ENCODE peak calls at places on chromosome 5, in four cellular contexts. One of them, this sample, is unnamed.
A peak's percentile ranks its signal among the peaks of the same experiment; 100 is the strongest.

GRCh38 chr5:2896371-2897275 is 145.1 kb upstream of the IRX2 start:
- DNase-seq in CD8-positive, alpha-beta memory T cell: no peak
- DNase-seq in adrenal gland: no peak
- DNase-seq in astrocyte: no peak
- DNase-seq in this sample: no peak

GRCh38 chr5:173969167-173970049 is 19.6 kb upstream of the C5orf47 start:
- DNase-seq in CD8-positive, alpha-beta memory T cell: no peak
- DNase-seq in adrenal gland: no peak
- DNase-seq in astrocyte: peak; percentile 58
- DNase-seq in this sample: no peak

GRCh38 chr5:79793722-79794121 is 104.1 kb downstream of the CMYA5 start:
- DNase-seq in CD8-positive, alpha-beta memory T cell: no peak
- DNase-seq in adrenal gland: no peak
- DNase-seq in astrocyte: no peak
- DNase-seq in this sample: no peak

GRCh38 chr5:151079838-151080619 is 805 bp downstream of the TNIP1 start:
- DNase-seq in CD8-positive, alpha-beta memory T cell: no peak
- DNase-seq in adrenal gland: no peak
- DNase-seq in astrocyte: peak; percentile 73
- DNase-seq in this sample: no peak

GRCh38 chr5:72353046-72353445 is 32.9 kb downstream of the PTCD2 start:
- DNase-seq in CD8-positive, alpha-beta memory T cell: no peak
- DNase-seq in adrenal gland: no peak
- DNase-seq in astrocyte: peak; percentile 54
- DNase-seq in this sample: no peak

GRCh38 chr5:58579781-58580180 is 3.1 kb upstream of the RAB3C start:
- DNase-seq in CD8-positive, alpha-beta memory T cell: no peak
- DNase-seq in adrenal gland: no peak
- DNase-seq in astrocyte: no peak
- DNase-seq in this sample: no peak

GRCh38 chr5:132832612-132833011 is 2.2 kb upstream of the SHROOM1 start:
- DNase-seq in CD8-positive, alpha-beta memory T cell: no peak
- DNase-seq in adrenal gland: no peak
- DNase-seq in astrocyte: no peak
- DNase-seq in this sample: no peak

GRCh38 chr5:32942225-32942989 is 231.3 kb downstream of the NPR3 start:
- DNase-seq in CD8-positive, alpha-beta memory T cell: no peak
- DNase-seq in adrenal gland: no peak
- DNase-seq in astrocyte: no peak
- DNase-seq in this sample: peak; percentile 71

GRCh38 chr5:180832638-180833068 is 28.4 kb downstream of the ZFP62 start:
- DNase-seq in CD8-positive, alpha-beta memory T cell: no peak
- DNase-seq in adrenal gland: no peak
- DNase-seq in astrocyte: no peak
- DNase-seq in this sample: no peak

DNA sequence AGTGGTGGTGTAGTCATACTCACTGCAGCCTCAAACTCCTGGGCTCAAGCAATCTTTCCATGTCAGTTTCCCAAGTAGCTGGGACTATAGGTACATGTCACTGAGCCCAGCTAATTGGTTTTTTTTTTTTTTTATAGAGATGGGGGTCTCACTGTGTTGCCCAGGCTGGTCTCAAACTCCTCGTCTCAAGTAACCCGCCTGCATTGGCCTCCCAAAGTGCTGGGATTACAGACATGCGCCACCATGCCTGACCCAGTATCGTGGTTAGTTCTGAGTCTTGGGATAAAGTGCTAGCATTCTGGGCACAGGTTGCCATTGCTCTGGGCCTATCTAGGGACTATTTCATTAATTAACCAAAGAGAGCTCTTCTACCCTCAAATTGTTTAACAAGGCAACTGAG is 108.3 kb downstream of the PLPP1 start:
- DNase-seq in CD8-positive, alpha-beta memory T cell: no peak
- DNase-seq in adrenal gland: no peak
- DNase-seq in astrocyte: no peak
- DNase-seq in this sample: no peak
- H3K36me3 ChIP-seq in CD8-positive, alpha-beta memory T cell: peaks cover 22% of the 10 kb centered on the region
- H3K36me3 ChIP-seq in adrenal gland: no peaks in the 10 kb centered on the region
- H3K36me3 ChIP-seq in astrocyte: peaks cover 29% of the 10 kb centered on the region
- H3K36me3 ChIP-seq in this sample: peaks cover 82% of the 10 kb centered on the region

DNA sequence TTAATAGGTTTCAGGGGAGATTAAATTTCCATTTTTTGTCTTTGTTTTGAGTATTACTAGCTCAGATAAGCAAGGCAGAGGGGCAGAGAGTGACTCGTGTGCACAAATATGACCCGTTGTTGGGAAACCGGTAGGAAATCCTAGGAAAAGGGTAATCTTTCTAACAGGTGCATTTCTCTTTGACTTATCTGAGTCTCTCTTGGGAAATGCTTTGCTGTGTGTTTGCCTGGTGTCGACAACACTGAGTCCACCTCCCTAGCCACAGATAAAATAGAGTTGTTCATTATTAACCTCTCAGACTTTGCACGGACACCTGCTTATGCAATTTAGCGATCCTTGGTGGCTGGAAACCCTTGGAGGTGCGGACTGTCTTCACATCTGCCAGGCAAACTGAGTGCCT is 164.2 kb downstream of the FGF1 start:
- DNase-seq in CD8-positive, alpha-beta memory T cell: no peak
- DNase-seq in adrenal gland: no peak
- DNase-seq in astrocyte: no peak
- DNase-seq in this sample: no peak
- H3K27ac ChIP-seq in CD8-positive, alpha-beta memory T cell: no peak overlapping the region
- H3K27ac ChIP-seq in adrenal gland: no peak overlapping the region
- H3K27ac ChIP-seq in astrocyte: no peak overlapping the region
- H3K27ac ChIP-seq in this sample: no peak overlapping the region

DNA sequence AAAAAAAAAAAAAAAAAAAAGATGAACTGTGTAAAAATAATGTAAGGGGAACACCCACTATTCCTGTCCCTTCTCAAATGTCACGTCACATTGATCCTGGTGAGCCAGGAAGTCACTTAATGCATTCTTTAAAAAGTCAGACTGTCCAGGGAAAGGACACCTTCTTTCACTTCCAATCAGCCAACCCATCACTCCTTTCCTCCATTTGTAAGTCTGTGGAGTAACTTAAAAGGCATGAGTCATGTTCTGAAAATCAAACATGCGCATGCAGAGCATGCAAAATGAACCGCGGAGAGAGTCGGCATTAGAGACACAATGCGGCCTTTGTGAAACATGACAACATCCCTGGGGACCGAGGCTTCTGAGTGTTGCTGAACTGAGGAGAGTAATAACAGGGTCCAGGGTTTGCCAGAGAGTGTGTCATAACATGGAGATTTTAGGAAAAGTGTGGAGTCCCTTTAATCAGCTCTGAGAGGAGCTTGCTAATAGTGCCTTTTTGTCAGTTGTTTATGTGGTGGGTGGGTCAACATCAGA is 77.6 kb upstream of the SEMA6A start:
- DNase-seq in CD8-positive, alpha-beta memory T cell: no peak
- DNase-seq in adrenal gland: no peak
- DNase-seq in astrocyte: peak; percentile 76
- DNase-seq in this sample: peak; percentile 98
- H3K4me3 ChIP-seq in CD8-positive, alpha-beta memory T cell: no peak overlapping the region
- H3K4me3 ChIP-seq in adrenal gland: no peak overlapping the region
- H3K4me3 ChIP-seq in astrocyte: no peak overlapping the region
- H3K4me3 ChIP-seq in this sample: peak overlapping the region; percentile 27

DNA sequence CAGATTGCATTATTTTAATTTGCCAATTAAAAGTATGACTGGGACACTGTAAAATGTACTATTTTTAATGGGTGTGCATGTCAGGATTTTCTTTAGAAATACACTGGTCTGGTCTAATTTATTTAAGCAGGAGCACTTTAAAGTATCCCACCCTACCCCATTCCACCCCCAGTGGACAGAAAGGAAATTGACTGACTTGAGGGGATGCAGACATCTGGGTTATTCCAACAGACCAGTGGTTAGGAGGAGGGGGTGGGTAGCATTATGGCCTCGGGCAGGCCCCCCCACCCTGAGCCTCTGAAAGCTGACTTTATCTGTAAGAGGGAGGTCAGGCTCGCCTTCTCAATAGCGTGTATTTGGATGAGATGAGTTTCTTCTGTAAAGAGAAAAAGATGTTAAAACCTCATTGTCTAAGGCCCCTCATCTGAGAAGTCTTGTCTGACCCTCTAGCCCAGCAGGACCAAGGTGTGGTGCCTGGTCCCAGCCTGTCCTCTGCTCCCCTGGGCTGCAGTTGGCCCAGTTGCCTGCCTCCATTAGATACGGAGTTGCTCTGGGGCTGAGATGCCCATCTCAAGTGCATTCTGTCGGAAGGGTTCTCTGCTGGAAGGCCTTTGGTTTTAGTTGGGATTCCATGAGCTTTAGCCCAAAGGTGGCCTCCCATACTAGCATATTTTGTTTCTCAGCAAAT is 4.4 kb downstream of the HNRNPAB start:
- DNase-seq in CD8-positive, alpha-beta memory T cell: no peak
- DNase-seq in adrenal gland: no peak
- DNase-seq in astrocyte: no peak
- DNase-seq in this sample: no peak
- H3K36me3 ChIP-seq in CD8-positive, alpha-beta memory T cell: peaks cover 67% of the 10 kb centered on the region
- H3K36me3 ChIP-seq in adrenal gland: no peaks in the 10 kb centered on the region
- H3K36me3 ChIP-seq in astrocyte: peaks cover 76% of the 10 kb centered on the region
- H3K36me3 ChIP-seq in this sample: peaks cover 85% of the 10 kb centered on the region

DNA sequence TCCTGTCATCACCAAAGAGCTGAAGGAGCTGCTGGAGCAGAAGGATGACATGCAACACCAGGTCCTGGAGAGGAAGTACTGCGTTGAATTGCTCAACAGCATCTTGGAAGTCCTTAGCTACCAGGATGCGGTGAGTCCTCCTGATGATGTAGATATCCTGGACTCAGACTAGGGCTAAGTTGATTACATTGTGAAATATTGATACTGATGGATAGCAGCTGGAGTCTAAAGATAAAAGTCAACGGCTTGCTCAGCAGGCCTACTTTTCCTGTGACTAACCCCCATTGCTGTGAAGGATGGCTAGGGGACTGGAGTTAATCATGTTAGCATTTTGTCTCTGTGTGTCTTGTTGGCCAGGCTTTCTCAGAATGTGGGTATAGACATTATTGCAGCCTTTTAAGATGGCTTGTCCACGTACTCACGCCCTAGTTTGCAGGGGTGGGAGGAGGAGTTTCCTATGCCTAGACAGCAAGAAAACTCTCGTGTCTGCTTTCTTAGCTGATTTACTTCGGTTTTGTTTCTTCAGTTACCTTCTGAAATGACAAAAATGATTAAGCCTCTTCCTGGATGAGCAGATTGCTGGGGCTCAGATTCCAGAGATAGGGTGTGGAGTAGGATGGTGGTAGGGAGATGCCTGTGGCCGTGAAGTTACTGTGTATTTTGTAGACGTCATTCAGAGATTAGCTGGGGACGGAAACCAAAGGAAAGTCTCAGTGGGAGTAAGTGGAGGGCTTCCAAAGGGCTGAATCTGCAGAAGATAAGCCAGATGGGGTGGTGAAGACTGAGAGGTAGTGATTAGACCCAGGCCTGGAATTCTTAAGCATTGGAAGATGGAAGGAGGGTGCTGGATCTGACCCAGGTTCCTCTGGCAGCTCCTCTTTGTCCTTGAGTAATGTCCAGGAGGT is 166.3 kb downstream of the DOCK2 start:
- DNase-seq in CD8-positive, alpha-beta memory T cell: no peak
- DNase-seq in adrenal gland: peak; percentile 22
- DNase-seq in astrocyte: peak; percentile 100
- DNase-seq in this sample: no peak
- H3K27ac ChIP-seq in CD8-positive, alpha-beta memory T cell: no peak overlapping the region
- H3K27ac ChIP-seq in adrenal gland: no peak overlapping the region
- H3K27ac ChIP-seq in astrocyte: peak overlapping the region; percentile 88
- H3K27ac ChIP-seq in this sample: no peak overlapping the region

GRCh38 chr5:126499742-126500396 is 76.7 kb downstream of the GRAMD2B start:
- DNase-seq in CD8-positive, alpha-beta memory T cell: no peak
- DNase-seq in adrenal gland: no peak
- DNase-seq in astrocyte: no peak
- DNase-seq in this sample: peak; percentile 67

GRCh38 chr5:126499278-126499677 is 76.1 kb downstream of the GRAMD2B start:
- DNase-seq in CD8-positive, alpha-beta memory T cell: no peak
- DNase-seq in adrenal gland: no peak
- DNase-seq in astrocyte: no peak
- DNase-seq in this sample: no peak

GRCh38 chr5:126501448-126501847 is 78.2 kb downstream of the GRAMD2B start:
- DNase-seq in CD8-positive, alpha-beta memory T cell: no peak
- DNase-seq in adrenal gland: no peak
- DNase-seq in astrocyte: no peak
- DNase-seq in this sample: no peak

GRCh38 chr5:126494393-126494792 is 71.2 kb downstream of the GRAMD2B start:
- DNase-seq in CD8-positive, alpha-beta memory T cell: no peak
- DNase-seq in adrenal gland: no peak
- DNase-seq in astrocyte: no peak
- DNase-seq in this sample: no peak

DNA sequence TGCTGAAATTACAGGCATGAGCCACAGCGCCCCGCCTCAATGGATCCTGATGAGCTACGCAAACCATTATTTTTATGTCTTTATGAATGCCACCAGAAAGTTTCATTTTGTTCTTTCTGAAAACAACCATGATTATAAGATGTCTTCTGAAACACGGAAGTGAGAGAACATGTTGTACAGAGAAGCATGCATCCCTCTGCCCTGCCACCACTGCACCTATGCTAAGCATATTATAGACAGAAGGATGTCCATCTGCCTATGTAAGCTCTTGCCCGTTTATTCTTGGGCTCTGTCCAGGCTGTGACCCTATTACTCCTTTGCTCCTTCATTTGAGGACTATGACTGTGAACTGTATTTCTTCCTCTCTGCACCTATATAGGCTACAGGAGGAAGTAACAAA is 74.3 kb downstream of the GRAMD2B start:
- DNase-seq in CD8-positive, alpha-beta memory T cell: no peak
- DNase-seq in adrenal gland: no peak
- DNase-seq in astrocyte: no peak
- DNase-seq in this sample: no peak
- H3K4me3 ChIP-seq in CD8-positive, alpha-beta memory T cell: no peak overlapping the region
- H3K4me3 ChIP-seq in adrenal gland: no peak overlapping the region
- H3K4me3 ChIP-seq in astrocyte: no peak overlapping the region
- H3K4me3 ChIP-seq in this sample: no peak overlapping the region

DNA sequence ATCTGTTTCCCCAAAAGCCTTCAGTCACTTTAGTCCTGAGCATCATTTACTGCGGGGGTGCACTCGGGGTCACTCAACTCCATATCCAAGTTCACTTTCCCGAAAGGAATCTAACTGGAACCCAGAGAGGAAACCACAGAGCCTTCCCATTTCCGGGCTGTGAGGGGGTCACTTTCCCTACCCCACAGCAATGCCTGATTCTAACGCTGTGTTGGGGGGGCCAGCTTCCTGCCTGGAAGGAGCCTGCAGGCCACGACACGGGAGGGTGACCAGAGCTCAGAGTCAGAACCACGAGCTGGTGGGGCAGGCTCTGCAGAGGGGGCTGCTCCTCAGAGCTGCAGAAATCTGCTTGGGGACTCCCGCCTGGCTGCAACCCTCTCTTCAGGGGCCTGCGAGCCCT is 20.3 kb downstream of the BRD9 start:
- DNase-seq in CD8-positive, alpha-beta memory T cell: no peak
- DNase-seq in adrenal gland: no peak
- DNase-seq in astrocyte: no peak
- DNase-seq in this sample: no peak
- H3K36me3 ChIP-seq in CD8-positive, alpha-beta memory T cell: peaks cover 74% of the 10 kb centered on the region
- H3K36me3 ChIP-seq in adrenal gland: no peaks in the 10 kb centered on the region
- H3K36me3 ChIP-seq in astrocyte: peaks cover 59% of the 10 kb centered on the region
- H3K36me3 ChIP-seq in this sample: peaks cover 25% of the 10 kb centered on the region

This sample was measured in SJCRH30.